ENCODE peak calls at places on chromosomes 12 and 14, in five cellular contexts. J is neural progenitor cell, N is A549, L is psoas muscle, W is fibroblast of pulmonary artery. C is an unnamed sample.

GRCh38 chr12:63964301-63964700 is 119.8 kb downstream of the SRGAP1 start:
- DNase-seq in J (peak), N (no peak), L (no peak), W (no peak), C (no peak)

GRCh38 chr14:23078692-23079116 is 16.2 kb downstream of the ACIN1 start:
- DNase-seq in J (no peak), N (peak), L (peak), W (peak), C (peak)

GRCh38 chr12:115183752-115184151 is 499.8 kb upstream of the TBX3 start:
- DNase-seq in J (no peak), N (no peak), L (no peak), W (no peak), C (no peak)

GRCh38 chr14:34078117-34078743 is 127.4 kb upstream of the EGLN3 start:
- DNase-seq in J (no peak), N (peak), L (no peak), W (no peak), C (no peak)

GRCh38 chr12:96500686-96501085 is 11.3 kb downstream of the CFAP54 start:
- DNase-seq in J (no peak), N (no peak), L (no peak), W (peak), C (no peak)

GRCh38 chr12:102503056-102503681 is 22.8 kb upstream of the IGF1 start:
- DNase-seq in J (no peak), N (no peak), L (no peak), W (no peak), C (no peak)

GRCh38 chr14:86799244-86799647 is 1193.7 kb downstream of the GALC start:
- DNase-seq in J (no peak), N (peak), L (no peak), W (peak), C (no peak)

GRCh38 chr14:36519431-36520321 is at the start of gene NKX2-1:
- DNase-seq in J (peak), N (peak), L (no peak), W (no peak), C (no peak)

GRCh38 chr12:111715242-111715641 is 29.4 kb downstream of the ACAD10 start:
- DNase-seq in J (no peak), N (peak), L (peak), W (no peak), C (no peak)

GRCh38 chr14:28774764-28775738 is 8.5 kb downstream of the FOXG1 start:
- DNase-seq in J (peak), N (no peak), L (no peak), W (no peak), C (no peak)

GRCh38 chr14:56723418-56723817 is 86.9 kb downstream of the OTX2 start:
- DNase-seq in J (no peak), N (no peak), L (no peak), W (no peak), C (no peak)

GRCh38 chr14:65927871-65928270 is 515.3 kb downstream of the FUT8 start:
- DNase-seq in J (peak), N (no peak), L (no peak), W (no peak), C (peak)

GRCh38 chr12:868722-869121 is 80.8 kb downstream of the RAD52 start:
- DNase-seq in J (peak), N (no peak), L (no peak), W (no peak), C (no peak)

GRCh38 chr12:95600567-95600966 is 49.3 kb upstream of the USP44 start:
- DNase-seq in J (no peak), N (peak), L (peak), W (no peak), C (no peak)

GRCh38 chr12:129863938-129864337 is 39.9 kb downstream of the TMEM132D start:
- DNase-seq in J (no peak), N (no peak), L (no peak), W (no peak), C (no peak)

GRCh38 chr12:109592905-109593272 is 19.3 kb downstream of the MVK start:
- DNase-seq in J (no peak), N (no peak), L (peak), W (no peak), C (no peak)

GRCh38 chr14:59679872-59680271 is 103.3 kb upstream of the CCDC175 start:
- DNase-seq in J (peak), N (no peak), L (no peak), W (peak), C (peak)

GRCh38 chr14:23093993-23094665 is 807 bp downstream of the ACIN1 start:
- DNase-seq in J (no peak), N (no peak), L (no peak), W (no peak), C (no peak)

GRCh38 chr12:95805864-95806669 is 15.5 kb upstream of the NTN4 start:
- DNase-seq in J (no peak), N (peak), L (peak), W (peak), C (no peak)

GRCh38 chr14:33930464-33930863 is 20.4 kb downstream of the EGLN3 start:
- DNase-seq in J (no peak), N (no peak), L (no peak), W (no peak), C (no peak)

GRCh38 chr12:66032739-66033138 is 97.8 kb downstream of the LLPH start:
- DNase-seq in J (no peak), N (no peak), L (no peak), W (no peak), C (no peak)

GRCh38 chr12:66035289-66035961 is 95.1 kb downstream of the LLPH start:
- DNase-seq in J (peak), N (peak), L (no peak), W (peak), C (no peak)

GRCh38 chr12:66041651-66042363 is 88.7 kb downstream of the LLPH start:
- DNase-seq in J (no peak), N (no peak), L (no peak), W (no peak), C (no peak)

GRCh38 chr12:66036317-66036716 is 94.2 kb downstream of the LLPH start:
- DNase-seq in J (no peak), N (peak), L (peak), W (peak), C (no peak)
- TF ChIP-seq CTCF in J (no peak), N (no peak), L (peak), W (no peak), C (no peak)

DNA sequence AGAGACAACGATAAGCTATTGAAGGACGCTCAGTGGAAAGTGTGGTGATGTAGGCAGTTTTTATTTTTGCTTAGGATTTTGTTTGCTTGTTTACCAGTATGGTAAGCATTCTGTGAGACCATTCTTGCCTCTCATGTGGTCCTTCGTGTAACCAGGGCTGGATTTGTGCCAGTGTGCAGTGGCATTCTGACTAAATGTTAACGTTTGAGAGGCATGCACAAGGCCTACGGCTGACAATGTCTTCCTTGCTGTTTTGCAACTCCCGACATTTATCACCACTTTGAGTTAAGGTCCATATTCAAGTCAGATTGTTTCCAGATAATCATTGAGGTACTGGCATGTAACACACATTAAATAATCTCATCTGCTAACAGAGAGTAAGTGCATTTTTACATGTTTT is 102.3 kb upstream of the BCAT1 start:
- DNase-seq in J (no peak), N (no peak), L (no peak), W (no peak), C (no peak)
- H3K4me3 ChIP-seq in J (no peak), N (no peak), L (no peak), W (no peak), C (no peak)

GRCh38 chr12:49880756-49881390 is 22.8 kb downstream of the FAIM2 start:
- DNase-seq in J (no peak), N (no peak), L (no peak), W (no peak), C (no peak)

GRCh38 chr12:49885118-49885517 is 18.6 kb downstream of the FAIM2 start:
- DNase-seq in J (peak), N (no peak), L (no peak), W (no peak), C (no peak)

GRCh38 chr12:49882248-49882850 is 21.4 kb downstream of the FAIM2 start:
- DNase-seq in J (peak), N (no peak), L (no peak), W (no peak), C (no peak)

GRCh38 chr12:49883065-49883464 is 20.6 kb downstream of the FAIM2 start:
- DNase-seq in J (peak), N (no peak), L (no peak), W (no peak), C (peak)

GRCh38 chr12:49881400-49882247 is 22.1 kb downstream of the FAIM2 start:
- DNase-seq in J (no peak), N (no peak), L (no peak), W (no peak), C (no peak)
- TF ChIP-seq CTCF in J (no peak), N (no peak), L (no peak), W (no peak), C (no peak)

DNA sequence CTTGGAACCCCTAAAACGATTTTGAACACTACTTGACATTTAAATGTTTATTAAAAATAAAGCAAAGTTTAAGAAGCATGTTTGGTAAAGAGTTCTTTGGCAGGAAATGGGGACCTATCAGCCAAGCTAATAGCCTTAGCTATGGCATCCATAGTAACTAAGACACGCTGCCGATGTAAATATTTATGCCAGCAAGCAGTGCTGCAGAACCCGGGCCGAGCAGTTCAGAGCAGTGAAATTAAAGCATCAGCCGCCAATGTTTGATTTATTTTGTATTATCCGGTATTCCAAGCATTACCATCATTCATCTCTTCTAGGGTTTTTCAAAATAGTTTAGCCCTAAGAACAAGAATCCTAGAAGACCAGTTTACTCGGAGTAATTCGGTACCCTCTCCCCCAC is 61.6 kb downstream of the PPP2R5C start:
- DNase-seq in J (no peak), N (no peak), L (no peak), W (no peak), C (no peak)
- H3K4me3 ChIP-seq in J (no peak), N (no peak), L (peak), W (no peak), C (no peak)

GRCh38 chr14:61470261-61470953 is 149.0 kb downstream of the PRKCH start:
- DNase-seq in J (peak), N (peak), L (no peak), W (peak), C (no peak)
- TF ChIP-seq CTCF in J (peak), N (peak), L (no peak), W (peak), C (no peak)

GRCh38 chr14:95538801-95539509 is 4.1 kb downstream of the GLRX5 start:
- DNase-seq in J (no peak), N (no peak), L (no peak), W (no peak), C (no peak)
- H3K4me3 ChIP-seq in J (no peak), N (no peak), L (no peak), W (no peak), C (no peak)

C was measured in mucosa of descending colon.